ENCODE peak calls at places on chromosomes 13 and 19, in nine cellular contexts. S, Y, L, R, C, W, G, P and A are unnamed samples.

GRCh38 chr13:108785844-108786243 is 156.4 kb downstream of the MYO16 start:
- DNase-seq in S (no peak), Y (no peak), L (no peak), R (no peak), C (no peak), W (no peak), G (no peak), P (no peak), A (no peak)

GRCh38 chr19:14442904-14443631 is 10.0 kb downstream of the PKN1 start:
- DNase-seq in S (no peak), Y (no peak), L (no peak), R (no peak), C (no peak), W (no peak), G (no peak), P (no peak), A (no peak)

GRCh38 chr19:39927076-39927475 is 7.4 kb downstream of the FCGBP start:
- DNase-seq in S (no peak), Y (no peak), L (no peak), R (no peak), C (no peak), W (no peak), G (no peak), P (no peak), A (no peak)

GRCh38 chr19:30144242-30144758 is 202.3 kb downstream of the URI1 start:
- DNase-seq in S (no peak), Y (no peak), L (no peak), R (no peak), C (no peak), W (no peak), G (no peak), P (no peak), A (no peak)

GRCh38 chr19:15673176-15673654 is 328 bp downstream of the CYP4F12 start:
- DNase-seq in S (no peak), Y (no peak), L (no peak), R (no peak), C (peak; percentile 9), W (no peak), G (no peak), P (no peak), A (no peak)

GRCh38 chr13:39603424-39603947 is 493 bp upstream of the LHFPL6 start:
- DNase-seq in S (peak; percentile 29), Y (peak; percentile 34), L (no peak), R (peak; percentile 41), C (no peak), W (no peak), G (no peak), P (peak; percentile 21), A (peak; percentile 70)

GRCh38 chr13:42258747-42259146 is 13.2 kb upstream of the AKAP11 start:
- DNase-seq in S (no peak), Y (no peak), L (no peak), R (peak; percentile 72), C (no peak), W (no peak), G (no peak), P (no peak), A (no peak)

GRCh38 chr19:53394522-53394973 is 401 bp upstream of the ZNF765 start:
- DNase-seq in S (no peak), Y (peak; percentile 69), L (no peak), R (peak; percentile 83), C (no peak), W (no peak), G (peak; percentile 40), P (peak; percentile 53), A (peak; percentile 79)

GRCh38 chr13:38262211-38262610 is 87.4 kb upstream of the UFM1 start:
- DNase-seq in S (no peak), Y (peak; percentile 35), L (no peak), R (no peak), C (no peak), W (no peak), G (no peak), P (peak; percentile 30), A (peak; percentile 68)

GRCh38 chr19:35868172-35868822 is at the start of gene APLP1:
- DNase-seq in S (peak; percentile 39), Y (peak; percentile 53), L (peak; percentile 22), R (peak; percentile 73), C (no peak), W (peak; percentile 69), G (peak; percentile 78), P (peak; percentile 15), A (peak; percentile 79)

GRCh38 chr13:80341098-80341701 is at the start of gene SPRY2:
- DNase-seq in S (peak; percentile 97), Y (peak; percentile 97), L (no peak), R (peak; percentile 96), C (peak; percentile 93), W (peak; percentile 91), G (no peak), P (peak; percentile 95), A (peak; percentile 99)

GRCh38 chr13:91710733-91711132 is 312.3 kb downstream of the GPC5 start:
- DNase-seq in S (no peak), Y (no peak), L (no peak), R (no peak), C (no peak), W (no peak), G (no peak), P (no peak), A (no peak)

GRCh38 chr13:46202956-46203355 is 8.8 kb upstream of the LRRC63 start:
- DNase-seq in S (no peak), Y (no peak), L (no peak), R (no peak), C (no peak), W (no peak), G (peak; percentile 23), P (no peak), A (no peak)

GRCh38 chr19:48658483-48658882 is 12.5 kb upstream of the CA11 start:
- DNase-seq in S (no peak), Y (no peak), L (no peak), R (no peak), C (no peak), W (no peak), G (no peak), P (no peak), A (no peak)

GRCh38 chr13:78655007-78655406 is 3.9 kb downstream of the OBI1 start:
- DNase-seq in S (no peak), Y (no peak), L (no peak), R (no peak), C (no peak), W (no peak), G (no peak), P (no peak), A (no peak)
- H3K79me2 ChIP-seq in S (peaks cover 85% of the 10 kb centered on the region), Y (peaks cover 76% of the 10 kb centered on the region), L (peaks cover 89% of the 10 kb centered on the region), R (peaks cover 21% of the 10 kb centered on the region), C (peaks cover 89% of the 10 kb centered on the region), W (peaks cover 87% of the 10 kb centered on the region), G (peaks cover 88% of the 10 kb centered on the region), P (peaks cover 90% of the 10 kb centered on the region), A (peaks cover 87% of the 10 kb centered on the region)

GRCh38 chr19:50387868-50388245 is 3.7 kb downstream of the POLD1 start:
- DNase-seq in S (no peak), Y (no peak), L (no peak), R (no peak), C (no peak), W (no peak), G (no peak), P (no peak), A (no peak)
- H4K20me1 ChIP-seq in S (no peaks in the 10 kb centered on the region), Y (no peaks in the 10 kb centered on the region), L (peaks cover 4% of the 10 kb centered on the region), R (no peaks in the 10 kb centered on the region), C (no peaks in the 10 kb centered on the region), W (peaks cover 14% of the 10 kb centered on the region), G (peaks cover 16% of the 10 kb centered on the region), P (no peaks in the 10 kb centered on the region), A (no peaks in the 10 kb centered on the region)

DNA sequence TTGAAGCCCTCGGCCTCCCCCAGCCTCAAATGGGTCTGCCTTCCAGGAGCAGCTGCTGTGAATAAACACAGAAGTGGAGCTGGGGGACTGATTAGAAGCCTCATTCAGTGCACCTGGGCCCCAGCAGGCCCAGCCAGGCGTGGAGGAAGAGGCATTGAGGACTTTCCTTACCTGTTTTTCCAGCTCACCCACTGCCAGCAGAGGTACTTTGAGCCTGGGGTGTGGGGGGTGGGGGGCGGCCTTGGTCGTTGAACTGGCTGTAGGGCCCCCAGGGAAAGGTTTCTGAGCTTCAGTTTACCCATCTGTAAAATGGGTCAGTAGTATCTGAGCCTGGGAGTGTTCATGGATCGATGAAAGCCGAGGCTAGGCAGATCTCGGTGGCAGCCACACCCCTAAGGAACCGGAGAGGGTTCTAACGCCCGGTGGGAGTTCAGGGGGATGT is 1.5 kb downstream of the CERS4 start:
- DNase-seq in S (no peak), Y (no peak), L (peak; percentile 85), R (no peak), C (no peak), W (no peak), G (peak; percentile 47), P (no peak), A (no peak)
- H3K79me2 ChIP-seq in S (no peaks in the 10 kb centered on the region), Y (no peaks in the 10 kb centered on the region), L (peaks cover 35% of the 10 kb centered on the region), R (peaks cover 23% of the 10 kb centered on the region), C (no peaks in the 10 kb centered on the region), W (no peaks in the 10 kb centered on the region), G (peaks cover 27% of the 10 kb centered on the region), P (no peaks in the 10 kb centered on the region), A (no peaks in the 10 kb centered on the region)

DNA sequence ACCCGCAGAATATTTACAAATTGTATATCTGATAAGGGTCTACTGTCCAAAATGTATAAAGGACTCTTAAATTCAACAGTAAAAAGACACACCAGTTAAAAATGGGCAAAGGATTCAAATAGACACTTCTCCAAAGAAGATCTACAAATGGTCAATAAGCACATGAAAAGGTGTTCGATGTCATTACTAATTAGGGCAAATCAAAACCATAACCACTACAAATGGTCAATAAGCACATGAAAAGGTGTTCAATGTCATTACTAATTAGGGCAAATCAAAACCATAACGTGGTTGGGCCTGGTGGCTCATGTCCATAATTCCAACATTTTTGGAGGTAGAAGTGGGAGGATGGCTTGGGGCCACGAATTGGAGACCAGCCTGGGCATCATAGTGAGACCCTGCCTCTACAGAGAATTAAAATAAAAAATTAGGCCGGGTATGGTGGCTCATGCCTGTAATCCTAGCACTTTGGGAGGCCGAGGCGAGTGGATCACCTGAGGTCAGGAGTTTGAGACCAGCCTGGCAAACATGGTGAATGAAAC is 40.5 kb downstream of the ACTN4 start:
- DNase-seq in S (no peak), Y (no peak), L (no peak), R (no peak), C (no peak), W (no peak), G (no peak), P (no peak), A (no peak)
- H4K20me1 ChIP-seq in S (no peaks in the 10 kb centered on the region), Y (no peaks in the 10 kb centered on the region), L (peaks cover 5% of the 10 kb centered on the region), R (no peaks in the 10 kb centered on the region), C (no peaks in the 10 kb centered on the region), W (no peaks in the 10 kb centered on the region), G (peaks cover 4% of the 10 kb centered on the region), P (no peaks in the 10 kb centered on the region), A (no peaks in the 10 kb centered on the region)

GRCh38 chr19:47499371-47499770 is 15.4 kb upstream of the KPTN start:
- DNase-seq in S (no peak), Y (no peak), L (no peak), R (no peak), C (no peak), W (no peak), G (no peak), P (no peak), A (no peak)
- H3K79me2 ChIP-seq in S (no peaks in the 10 kb centered on the region), Y (peaks cover 2% of the 10 kb centered on the region), L (no peaks in the 10 kb centered on the region), R (no peaks in the 10 kb centered on the region), C (peaks cover 3% of the 10 kb centered on the region), W (no peaks in the 10 kb centered on the region), G (no peaks in the 10 kb centered on the region), P (peaks cover 10% of the 10 kb centered on the region), A (peaks cover 59% of the 10 kb centered on the region)